ENCODE peak calls at places on chromosomes 3 and 15, in nine cellular contexts. M, L, R, D, J, P, U, V and K are unnamed samples.

GRCh38 chr3:52146189-52146588 is 8.0 kb downstream of the POC1A start:
- DNase-seq in M (no peak), L (no peak), R (no peak), D (no peak), J (no peak), P (no peak), U (no peak), V (no peak), K (no peak)

GRCh38 chr3:5891721-5892120 is 704.2 kb downstream of the EDEM1 start:
- DNase-seq in M (no peak), L (no peak), R (no peak), D (no peak), J (no peak), P (no peak), U (no peak), V (no peak), K (no peak)

GRCh38 chr3:47443611-47443995 is 32.1 kb downstream of the SCAP start:
- DNase-seq in M (no peak), L (no peak), R (no peak), D (peak; percentile 83), J (peak; percentile 61), P (no peak), U (no peak), V (no peak), K (peak; percentile 89)

GRCh38 chr15:68330911-68331310 is 53.4 kb downstream of the FEM1B start:
- DNase-seq in M (no peak), L (no peak), R (no peak), D (no peak), J (no peak), P (no peak), U (no peak), V (no peak), K (no peak)

GRCh38 chr3:25665646-25666136 is 984 bp upstream of the TOP2B start:
- DNase-seq in M (no peak), L (peak; percentile 47), R (no peak), D (no peak), J (no peak), P (no peak), U (no peak), V (no peak), K (no peak)

GRCh38 chr3:131530843-131531242 is 28.1 kb upstream of the MRPL3 start:
- DNase-seq in M (no peak), L (no peak), R (no peak), D (no peak), J (no peak), P (no peak), U (no peak), V (no peak), K (no peak)

GRCh38 chr3:190605385-190605784 is 91.5 kb downstream of the IL1RAP start:
- DNase-seq in M (no peak), L (no peak), R (no peak), D (no peak), J (no peak), P (no peak), U (no peak), V (no peak), K (no peak)

GRCh38 chr3:108008931-108009635 is 81.7 kb downstream of the CD47 start:
- DNase-seq in M (no peak), L (no peak), R (no peak), D (no peak), J (no peak), P (no peak), U (peak; percentile 59), V (no peak), K (no peak)

GRCh38 chr3:143302638-143303171 is 183.1 kb downstream of the CHST2 start:
- DNase-seq in M (no peak), L (no peak), R (no peak), D (peak; percentile 77), J (peak; percentile 34), P (no peak), U (peak; percentile 82), V (no peak), K (peak; percentile 3)

GRCh38 chr15:41183580-41183979 is 47.0 kb downstream of the EXD1 start:
- DNase-seq in M (no peak), L (no peak), R (no peak), D (no peak), J (no peak), P (no peak), U (no peak), V (no peak), K (no peak)

GRCh38 chr3:140844072-140844471 is 97.6 kb upstream of the SLC25A36 start:
- DNase-seq in M (no peak), L (no peak), R (no peak), D (no peak), J (no peak), P (no peak), U (no peak), V (no peak), K (no peak)

GRCh38 chr3:88434001-88434400 is 284.2 kb downstream of the C3orf38 start:
- DNase-seq in M (no peak), L (no peak), R (no peak), D (no peak), J (no peak), P (no peak), U (no peak), V (no peak), K (no peak)